ENCODE peak calls at places on chromosomes 4 and X, in eight cellular contexts. H is H9, L is upper lobe of left lung, F is ovary, B is psoas muscle, N is lung, U is transverse colon, D is A549. K is an unnamed sample. For H3K4me1 and H3K9me3, the result is how much of the 10 kb centered on the place peaks cover.

GRCh38 chr4:124037236-124037635 is 640.6 kb downstream of the SPRY1 start:
- DNase-seq in D (no peak), L (no peak), N (no peak), F (no peak), H (no peak), U (no peak), B (no peak), K (no peak)

GRCh38 chrX:101659601-101660063 is at the start of gene ARMCX2:
- DNase-seq in N (peak), B (no peak), U (peak), H (peak), L (peak), F (peak), D (no peak), K (no peak)

GRCh38 chrX:36721990-36722389 is 286.2 kb upstream of the FAM47C start:
- DNase-seq in F (no peak), D (no peak), L (no peak), H (no peak), N (no peak), U (no peak), B (no peak), K (no peak)

GRCh38 chr4:16140520-16141249 is 56.9 kb upstream of the PROM1 start:
- DNase-seq in D (peak), N (peak), U (peak), H (no peak), L (peak), B (no peak), F (no peak), K (no peak)

GRCh38 chr4:88533937-88534750 is 10.6 kb upstream of the PYURF start:
- DNase-seq in N (no peak), L (no peak), B (no peak), F (no peak), H (no peak), U (no peak), D (no peak), K (no peak)

GRCh38 chrX:9983463-9983862 is 16.3 kb downstream of the CLDN34 start:
- DNase-seq in U (no peak), L (no peak), N (no peak), D (no peak), B (no peak), F (no peak), H (no peak), K (no peak)

GRCh38 chrX:68826113-68826980 is 2.5 kb upstream of the EFNB1 start:
- DNase-seq in L (peak), U (no peak), F (no peak), B (no peak), D (no peak), N (peak), H (peak), K (peak)

GRCh38 chr4:55635760-55636621 is at the start of gene NMU:
- DNase-seq in B (peak), D (peak), L (peak), U (peak), H (peak), N (peak), F (peak), K (no peak)

GRCh38 chr4:33067221-33067620 is 2347.1 kb downstream of the PCDH7 start:
- DNase-seq in L (no peak), D (no peak), B (no peak), U (no peak), H (no peak), N (no peak), F (no peak), K (no peak)

GRCh38 chr4:100981447-100982204 is 365.7 kb downstream of the PPP3CA start:
- DNase-seq in B (no peak), L (peak), D (no peak), U (no peak), H (no peak), N (no peak), F (no peak), K (no peak)

GRCh38 chr4:94613248-94613647 is 144.5 kb upstream of the BMPR1B start:
- DNase-seq in U (no peak), B (no peak), H (no peak), F (no peak), N (no peak), D (no peak), L (no peak), K (no peak)

GRCh38 chr4:186728631-186729271 is 5.1 kb upstream of the FAT1 start:
- DNase-seq in U (no peak), D (peak), B (no peak), L (no peak), N (no peak), F (no peak), H (no peak), K (no peak)

GRCh38 chrX:9447906-9448305 is 17.0 kb upstream of the TBL1X start:
- DNase-seq in N (no peak), H (no peak), D (no peak), L (no peak), F (no peak), U (no peak), B (no peak), K (no peak)

GRCh38 chr4:125891597-125892258 is 577.0 kb downstream of the FAT4 start:
- DNase-seq in F (no peak), B (no peak), D (no peak), N (no peak), U (no peak), L (no peak), H (no peak), K (no peak)

GRCh38 chrX:65644621-65645287 is 22.7 kb upstream of the MSN start:
- DNase-seq in N (peak), H (peak), L (peak), B (peak), U (peak), D (peak), F (peak), K (peak)

DNA sequence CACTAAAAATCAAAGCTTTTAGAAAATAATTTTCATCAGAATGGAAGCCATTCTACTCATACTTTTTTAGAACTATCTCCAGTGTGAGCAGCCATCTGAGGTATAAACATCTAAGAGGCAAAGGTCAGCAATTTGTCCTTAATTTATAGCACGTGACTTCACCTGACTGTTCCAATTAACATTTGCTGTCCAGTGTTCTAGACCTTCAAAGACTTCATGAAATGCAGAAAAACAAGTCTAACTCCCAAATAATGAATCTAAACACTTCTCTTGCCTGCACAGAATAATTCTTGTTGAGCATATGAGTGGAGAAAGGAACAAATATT is 12.0 kb downstream of the RFC1 start:
- DNase-seq in F (no peak), B (no peak), D (no peak), L (no peak), H (no peak), U (no peak), N (no peak), K (no peak)
- H3K4me1 ChIP-seq in F (under half), B (under half), D (under half), L (under half), H (under half), U (under half), N (under half), K (under half)

DNA sequence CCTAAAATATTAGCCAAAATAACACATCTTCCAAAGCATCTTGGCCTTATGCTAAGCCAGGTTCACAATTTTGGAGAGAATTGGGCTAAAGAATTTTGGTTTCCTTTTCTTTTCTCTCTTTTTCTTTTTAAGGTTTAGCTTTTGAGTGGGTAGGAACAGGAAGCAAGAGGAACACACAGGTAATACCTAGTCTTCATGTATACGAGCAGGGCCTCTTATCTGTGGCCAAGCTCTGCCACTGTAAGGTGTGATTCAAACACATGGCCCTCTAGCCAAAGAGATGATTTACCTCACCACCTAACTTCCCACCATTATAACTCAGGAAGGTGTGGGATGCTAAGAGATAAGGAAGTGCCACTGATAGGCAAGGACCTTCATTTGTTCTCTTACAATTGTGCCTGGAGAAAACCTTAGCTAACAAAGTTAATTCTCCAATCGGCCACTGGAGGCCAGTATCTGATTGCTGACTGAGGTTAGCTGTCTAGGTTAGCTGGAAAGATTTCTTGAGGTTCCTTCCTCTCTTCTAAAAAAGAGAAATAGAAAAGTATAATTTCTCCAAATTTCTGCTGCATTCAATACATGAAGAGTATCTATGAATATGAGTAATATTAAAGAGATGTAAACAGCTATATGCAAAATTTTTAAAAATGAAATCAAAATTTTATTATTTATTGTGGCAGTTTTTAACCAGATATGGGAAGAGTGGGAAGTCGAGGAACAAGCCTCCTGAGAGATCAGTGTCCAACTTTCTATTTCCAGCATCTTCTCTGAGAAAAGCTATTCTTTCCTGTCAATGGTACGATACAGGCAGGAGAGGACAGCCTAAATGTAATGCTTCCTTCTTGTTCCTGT is 30.1 kb upstream of the BBS7 start:
- DNase-seq in F (no peak), L (peak), N (peak), U (peak), H (peak), B (no peak), D (peak), K (no peak)
- TF ChIP-seq CTCF in F (no peak), L (peak), N (peak), U (peak), H (peak), B (peak), D (peak), K (peak)

DNA sequence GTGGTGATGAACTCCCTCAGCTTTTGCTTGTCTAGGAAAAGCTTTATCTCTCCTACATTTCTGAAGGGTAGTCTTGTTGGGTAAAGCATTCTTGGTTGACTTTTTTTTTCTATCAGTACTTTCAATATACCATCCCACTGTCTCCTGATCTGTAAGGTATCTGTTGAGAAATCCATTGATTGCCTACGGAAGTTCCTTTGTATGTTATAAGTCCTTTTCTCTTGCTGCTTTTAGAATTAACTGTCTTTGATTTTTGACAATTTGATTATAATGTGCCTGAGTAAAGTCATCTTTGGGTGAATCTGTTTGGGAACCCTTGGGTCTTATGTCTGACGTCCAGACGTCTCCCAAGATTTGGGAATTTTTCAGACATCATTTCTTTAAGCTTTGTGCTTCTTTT is 30.8 kb downstream of the SCLT1 start:
- DNase-seq in N (no peak), F (no peak), H (no peak), B (no peak), U (no peak), D (no peak), L (no peak), K (no peak)
- H3K9me3 ChIP-seq in N (under half), F (under half), H (under half), B (half or more), U (half or more), D (under half), L (under half), K (half or more)

GRCh38 chr4:111988514-111988913 is 156.7 kb upstream of the FAM241A start:
- DNase-seq in H (no peak), U (no peak), B (no peak), L (no peak), N (no peak), D (no peak), F (no peak), K (no peak)
- H3K4me1 ChIP-seq in H (under half), U (under half), B (under half), L (under half), N (under half), D (under half), F (under half), K (under half)

GRCh38 chr4:22514001-22514400 is 1.9 kb downstream of the ADGRA3 start:
- DNase-seq in D (peak), H (no peak), N (no peak), B (no peak), U (no peak), L (no peak), F (no peak), K (no peak)

GRCh38 chr4:22512306-22512705 is 3.6 kb downstream of the ADGRA3 start:
- DNase-seq in L (no peak), N (no peak), F (no peak), D (no peak), H (no peak), U (no peak), B (no peak), K (no peak)

GRCh38 chr4:22515888-22516541 is at the start of gene ADGRA3:
- DNase-seq in U (peak), H (peak), F (peak), N (peak), B (peak), D (peak), L (peak), K (peak)

GRCh38 chr4:22514431-22514830 is 1.4 kb downstream of the ADGRA3 start:
- DNase-seq in U (no peak), F (no peak), N (no peak), H (no peak), B (no peak), D (no peak), L (no peak), K (no peak)

DNA sequence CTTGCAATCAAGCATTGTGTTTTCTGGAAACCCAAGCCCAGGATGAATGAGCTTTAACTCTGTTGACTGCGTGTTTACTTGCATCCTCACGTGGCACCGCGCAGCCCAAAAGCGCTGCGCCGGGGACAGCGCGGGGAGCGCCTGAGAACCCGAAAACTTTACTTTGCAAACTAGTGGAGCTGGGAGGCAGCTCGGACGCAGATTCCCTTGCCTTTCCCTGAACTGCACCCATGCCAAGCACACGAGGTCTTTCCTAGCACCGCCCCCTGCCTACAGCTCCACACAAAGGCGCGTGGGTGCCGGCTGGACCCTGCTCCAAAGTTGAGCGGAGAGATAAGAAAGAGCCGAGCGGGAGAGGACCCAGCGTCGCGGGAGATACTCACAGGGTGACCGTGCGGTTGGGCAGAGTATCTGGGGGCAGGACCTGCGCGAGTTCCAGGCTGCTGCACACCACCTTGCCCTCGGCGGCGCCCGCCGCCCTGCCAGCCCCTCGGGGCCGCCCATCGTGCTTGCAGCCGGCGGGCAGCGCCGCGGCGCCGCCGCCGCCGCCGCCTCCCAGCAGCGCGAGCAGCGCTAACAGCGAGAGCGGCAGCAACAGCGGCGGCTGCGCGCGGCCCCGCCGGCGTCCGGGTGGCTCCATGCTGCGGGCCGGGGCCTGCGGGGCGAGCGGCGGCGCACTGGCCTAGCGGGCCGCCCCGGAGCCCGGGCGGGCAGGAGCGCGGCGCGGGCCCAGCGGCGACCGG is 550 bp downstream of the ADGRA3 start:
- DNase-seq in L (peak), U (peak), H (peak), B (peak), N (peak), F (peak), D (peak), K (peak)
- TF ChIP-seq CTCF in L (no peak), U (no peak), H (no peak), B (peak), N (no peak), F (no peak), D (no peak), K (no peak)

GRCh38 chr4:26116057-26116456 is 202.0 kb downstream of the SMIM20 start:
- DNase-seq in D (no peak), B (no peak), F (no peak), N (no peak), H (no peak), L (no peak), U (no peak), K (no peak)
- H3K9me3 ChIP-seq in D (under half), B (under half), F (under half), N (under half), H (under half), L (under half), U (under half), K (under half)

DNA sequence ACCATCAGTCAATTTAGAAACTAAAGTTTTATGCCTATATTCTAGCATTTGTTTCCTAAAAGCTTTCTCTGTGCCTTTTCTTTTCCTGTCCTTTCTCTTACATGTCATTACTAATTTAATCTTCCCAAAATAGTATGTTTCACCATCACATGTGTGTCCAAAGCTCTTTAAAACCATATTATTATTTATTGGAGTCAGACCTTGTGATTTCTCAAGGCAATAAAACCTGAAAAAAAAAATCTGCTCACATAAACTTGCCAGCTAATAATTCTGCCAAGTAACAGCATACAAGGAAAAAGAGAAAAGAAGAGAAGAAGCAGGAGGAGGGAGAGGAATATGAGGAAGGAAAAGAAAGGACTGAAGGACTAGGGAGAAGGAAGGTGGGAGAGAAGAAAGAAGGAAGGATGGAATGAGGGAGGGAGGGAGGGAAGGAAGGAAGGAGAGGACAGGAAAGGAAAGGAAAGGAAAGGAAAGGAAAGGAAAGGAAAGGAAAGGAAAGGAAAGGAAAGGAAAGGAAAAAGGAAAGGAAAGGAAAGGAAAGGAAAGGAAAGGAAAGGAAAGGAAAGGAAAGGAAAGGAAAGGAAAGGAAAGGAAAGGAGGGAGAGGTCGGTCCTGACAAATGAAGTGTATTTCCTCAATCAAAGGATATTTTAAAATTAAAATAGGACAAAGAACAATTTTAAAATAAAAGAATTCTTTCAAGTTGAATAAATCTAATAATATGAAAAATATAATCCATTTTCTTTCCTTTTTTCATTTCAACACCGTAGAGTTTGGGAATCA is 57.4 kb downstream of the ANTXR2 start:
- DNase-seq in H (no peak), U (no peak), D (no peak), N (no peak), B (no peak), L (no peak), F (no peak), K (no peak)
- H3K4me1 ChIP-seq in H (under half), U (under half), D (under half), N (under half), B (under half), L (under half), F (under half), K (under half)

GRCh38 chr4:184282895-184283654 is 65.4 kb upstream of the ENPP6 start:
- DNase-seq in N (no peak), H (no peak), B (no peak), U (peak), D (no peak), F (no peak), L (no peak), K (peak)

GRCh38 chr4:184281231-184282139 is 63.8 kb upstream of the ENPP6 start:
- DNase-seq in H (peak), L (no peak), F (no peak), N (no peak), U (peak), B (no peak), D (no peak), K (peak)

GRCh38 chr4:184283659-184284335 is 66.1 kb upstream of the ENPP6 start:
- DNase-seq in D (no peak), N (no peak), L (no peak), F (no peak), H (no peak), B (no peak), U (peak), K (peak)

GRCh38 chr4:184280591-184281071 is 63.0 kb upstream of the ENPP6 start:
- DNase-seq in B (no peak), D (no peak), U (peak), H (peak), F (no peak), L (no peak), N (no peak), K (peak)

DNA sequence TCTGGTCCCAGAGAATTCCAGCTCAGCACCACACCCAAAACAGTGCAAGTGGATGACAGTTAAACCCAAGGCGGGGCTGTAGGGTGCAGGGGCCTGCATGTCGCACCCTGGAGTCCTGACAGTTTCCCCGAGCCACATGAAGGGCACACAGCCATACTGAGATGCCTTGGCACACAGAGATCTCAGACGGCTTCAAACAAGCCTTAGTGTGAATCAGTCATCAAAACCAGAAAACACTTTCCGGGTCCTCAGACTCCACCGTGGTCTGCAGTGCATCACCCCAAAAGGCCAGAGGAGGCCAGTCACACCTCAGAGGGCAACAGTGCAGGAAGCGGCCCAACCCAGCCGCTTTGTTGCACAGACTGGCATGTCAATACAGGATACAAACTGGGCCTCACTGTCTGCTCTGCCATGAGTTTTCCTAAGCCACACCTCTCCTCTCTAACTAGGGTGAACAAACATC is 64.6 kb upstream of the ENPP6 start:
- DNase-seq in N (peak), D (no peak), F (no peak), L (peak), U (peak), H (no peak), B (no peak), K (peak)
- TF ChIP-seq CTCF in N (no peak), D (no peak), F (no peak), L (peak), U (no peak), H (peak), B (no peak), K (no peak)

GRCh38 chrX:2596856-2597255 is 94.2 kb upstream of the CD99 start:
- DNase-seq in D (no peak), N (no peak), B (no peak), H (no peak), F (no peak), U (no peak), L (no peak), K (no peak)
- H3K9me3 ChIP-seq in D (under half), N (under half), B (under half), H (under half), F (under half), U (under half), L (under half), K (under half)

GRCh38 chrX:37818031-37818430 is 29.3 kb downstream of the DYNLT3 start:
- DNase-seq in H (no peak), B (no peak), D (no peak), F (no peak), N (no peak), U (peak), L (no peak), K (no peak)
- H3K4me1 ChIP-seq in H (under half), B (under half), D (under half), F (under half), N (under half), U (under half), L (under half), K (under half)

K was measured in right atrium auricular region.